ENCODE peak calls at places on chromosomes 11 and 22, in eight cellular contexts. One of them, this sample, is unnamed.

GRCh38 chr11:47916361-47916841 is 64.0 kb upstream of the PTPRJ start:
- DNase-seq in substantia nigra: no peak
- DNase-seq in putamen: no peak
- DNase-seq in T-helper 1 cell: no peak
- DNase-seq in Calu3: no peak
- DNase-seq in activated CD4-positive, CD25-positive, alpha-beta regulatory T cell treated with anti-CD3 and anti-CD28 coated beads, Interleukin-2, amount 50 U/mL, for 16 hours: no peak
- DNase-seq in nephron progenitor cell: no peak
- DNase-seq in stomach: peak; percentile 72
- DNase-seq in this sample: no peak

GRCh38 chr11:43555811-43556210 is 124.7 kb upstream of the HSD17B12 start:
- DNase-seq in substantia nigra: no peak
- DNase-seq in putamen: peak; percentile 78
- DNase-seq in T-helper 1 cell: no peak
- DNase-seq in Calu3: no peak
- DNase-seq in activated CD4-positive, CD25-positive, alpha-beta regulatory T cell treated with anti-CD3 and anti-CD28 coated beads, Interleukin-2, amount 50 U/mL, for 16 hours: no peak
- DNase-seq in nephron progenitor cell: no peak
- DNase-seq in stomach: no peak
- DNase-seq in this sample: peak; percentile 78

GRCh38 chr11:802693-803466 is 2.2 kb downstream of the PIDD1 start:
- DNase-seq in substantia nigra: no peak
- DNase-seq in putamen: no peak
- DNase-seq in T-helper 1 cell: no peak
- DNase-seq in Calu3: no peak
- DNase-seq in activated CD4-positive, CD25-positive, alpha-beta regulatory T cell treated with anti-CD3 and anti-CD28 coated beads, Interleukin-2, amount 50 U/mL, for 16 hours: no peak
- DNase-seq in nephron progenitor cell: no peak
- DNase-seq in stomach: no peak
- DNase-seq in this sample: no peak

GRCh38 chr22:37690901-37691504 is 4.9 kb downstream of the NOL12 start:
- DNase-seq in substantia nigra: no peak
- DNase-seq in putamen: no peak
- DNase-seq in T-helper 1 cell: no peak
- DNase-seq in Calu3: no peak
- DNase-seq in activated CD4-positive, CD25-positive, alpha-beta regulatory T cell treated with anti-CD3 and anti-CD28 coated beads, Interleukin-2, amount 50 U/mL, for 16 hours: no peak
- DNase-seq in nephron progenitor cell: no peak
- DNase-seq in stomach: no peak
- DNase-seq in this sample: no peak

GRCh38 chr11:15704064-15704463 is 589.3 kb downstream of the INSC start:
- DNase-seq in substantia nigra: no peak
- DNase-seq in putamen: no peak
- DNase-seq in T-helper 1 cell: no peak
- DNase-seq in Calu3: no peak
- DNase-seq in activated CD4-positive, CD25-positive, alpha-beta regulatory T cell treated with anti-CD3 and anti-CD28 coated beads, Interleukin-2, amount 50 U/mL, for 16 hours: no peak
- DNase-seq in nephron progenitor cell: no peak
- DNase-seq in stomach: peak; percentile 26
- DNase-seq in this sample: no peak

GRCh38 chr11:22728600-22729394 is 62.4 kb downstream of the GAS2 start:
- DNase-seq in substantia nigra: no peak
- DNase-seq in putamen: no peak
- DNase-seq in T-helper 1 cell: no peak
- DNase-seq in Calu3: no peak
- DNase-seq in activated CD4-positive, CD25-positive, alpha-beta regulatory T cell treated with anti-CD3 and anti-CD28 coated beads, Interleukin-2, amount 50 U/mL, for 16 hours: no peak
- DNase-seq in nephron progenitor cell: no peak
- DNase-seq in stomach: no peak
- DNase-seq in this sample: peak; percentile 2

GRCh38 chr22:11253000-11253511 is 4274.9 kb upstream of the OR11H1 start:
- DNase-seq in substantia nigra: no peak
- DNase-seq in putamen: no peak
- DNase-seq in T-helper 1 cell: no peak
- DNase-seq in Calu3: no peak
- DNase-seq in activated CD4-positive, CD25-positive, alpha-beta regulatory T cell treated with anti-CD3 and anti-CD28 coated beads, Interleukin-2, amount 50 U/mL, for 16 hours: no peak
- DNase-seq in nephron progenitor cell: no peak
- DNase-seq in stomach: no peak
- DNase-seq in this sample: peak; percentile 0

GRCh38 chr22:23897320-23897719 is 3.1 kb downstream of the MIF start:
- DNase-seq in substantia nigra: no peak
- DNase-seq in putamen: no peak
- DNase-seq in T-helper 1 cell: no peak
- DNase-seq in Calu3: no peak
- DNase-seq in activated CD4-positive, CD25-positive, alpha-beta regulatory T cell treated with anti-CD3 and anti-CD28 coated beads, Interleukin-2, amount 50 U/mL, for 16 hours: no peak
- DNase-seq in nephron progenitor cell: no peak
- DNase-seq in stomach: no peak
- DNase-seq in this sample: no peak

GRCh38 chr11:107385361-107385982 is 72.2 kb downstream of the CWF19L2 start:
- DNase-seq in substantia nigra: no peak
- DNase-seq in putamen: no peak
- DNase-seq in T-helper 1 cell: no peak
- DNase-seq in Calu3: peak; percentile 67
- DNase-seq in activated CD4-positive, CD25-positive, alpha-beta regulatory T cell treated with anti-CD3 and anti-CD28 coated beads, Interleukin-2, amount 50 U/mL, for 16 hours: no peak
- DNase-seq in nephron progenitor cell: no peak
- DNase-seq in stomach: no peak
- DNase-seq in this sample: no peak

GRCh38 chr11:34514597-34514996 is 1.0 kb upstream of the ELF5 start:
- DNase-seq in substantia nigra: no peak
- DNase-seq in putamen: no peak
- DNase-seq in T-helper 1 cell: no peak
- DNase-seq in Calu3: no peak
- DNase-seq in activated CD4-positive, CD25-positive, alpha-beta regulatory T cell treated with anti-CD3 and anti-CD28 coated beads, Interleukin-2, amount 50 U/mL, for 16 hours: no peak
- DNase-seq in nephron progenitor cell: no peak
- DNase-seq in stomach: no peak
- DNase-seq in this sample: no peak

GRCh38 chr22:41532908-41533825 is 11.1 kb downstream of the POLR3H start:
- DNase-seq in substantia nigra: no peak
- DNase-seq in putamen: no peak
- DNase-seq in T-helper 1 cell: peak; percentile 64
- DNase-seq in Calu3: peak; percentile 79
- DNase-seq in activated CD4-positive, CD25-positive, alpha-beta regulatory T cell treated with anti-CD3 and anti-CD28 coated beads, Interleukin-2, amount 50 U/mL, for 16 hours: peak; percentile 43
- DNase-seq in nephron progenitor cell: peak; percentile 87
- DNase-seq in stomach: peak; percentile 82
- DNase-seq in this sample: peak; percentile 79

GRCh38 chr22:26143801-26144325 is 25.4 kb upstream of the SEZ6L start:
- DNase-seq in substantia nigra: no peak
- DNase-seq in putamen: no peak
- DNase-seq in T-helper 1 cell: no peak
- DNase-seq in Calu3: no peak
- DNase-seq in activated CD4-positive, CD25-positive, alpha-beta regulatory T cell treated with anti-CD3 and anti-CD28 coated beads, Interleukin-2, amount 50 U/mL, for 16 hours: no peak
- DNase-seq in nephron progenitor cell: no peak
- DNase-seq in stomach: no peak
- DNase-seq in this sample: no peak

GRCh38 chr11:61295596-61295926 is 445 bp upstream of the VWCE start:
- DNase-seq in substantia nigra: no peak
- DNase-seq in putamen: no peak
- DNase-seq in T-helper 1 cell: no peak
- DNase-seq in Calu3: no peak
- DNase-seq in activated CD4-positive, CD25-positive, alpha-beta regulatory T cell treated with anti-CD3 and anti-CD28 coated beads, Interleukin-2, amount 50 U/mL, for 16 hours: no peak
- DNase-seq in nephron progenitor cell: no peak
- DNase-seq in stomach: peak; percentile 34
- DNase-seq in this sample: no peak

GRCh38 chr22:36874731-36875130 is 13.9 kb downstream of the NCF4 start:
- DNase-seq in substantia nigra: no peak
- DNase-seq in putamen: no peak
- DNase-seq in T-helper 1 cell: no peak
- DNase-seq in Calu3: no peak
- DNase-seq in activated CD4-positive, CD25-positive, alpha-beta regulatory T cell treated with anti-CD3 and anti-CD28 coated beads, Interleukin-2, amount 50 U/mL, for 16 hours: no peak
- DNase-seq in nephron progenitor cell: no peak
- DNase-seq in stomach: no peak
- DNase-seq in this sample: no peak

GRCh38 chr22:41482319-41482935 is 13.5 kb downstream of the ACO2 start:
- DNase-seq in substantia nigra: no peak
- DNase-seq in putamen: no peak
- DNase-seq in T-helper 1 cell: no peak
- DNase-seq in Calu3: no peak
- DNase-seq in activated CD4-positive, CD25-positive, alpha-beta regulatory T cell treated with anti-CD3 and anti-CD28 coated beads, Interleukin-2, amount 50 U/mL, for 16 hours: no peak
- DNase-seq in nephron progenitor cell: no peak
- DNase-seq in stomach: no peak
- DNase-seq in this sample: no peak

GRCh38 chr22:23376256-23376655 is 195.9 kb downstream of the BCR start:
- DNase-seq in substantia nigra: no peak
- DNase-seq in putamen: no peak
- DNase-seq in T-helper 1 cell: no peak
- DNase-seq in Calu3: no peak
- DNase-seq in activated CD4-positive, CD25-positive, alpha-beta regulatory T cell treated with anti-CD3 and anti-CD28 coated beads, Interleukin-2, amount 50 U/mL, for 16 hours: no peak
- DNase-seq in nephron progenitor cell: no peak
- DNase-seq in stomach: no peak
- DNase-seq in this sample: no peak

GRCh38 chr11:134001101-134001500 is 44.3 kb upstream of the IGSF9B start:
- DNase-seq in substantia nigra: no peak
- DNase-seq in putamen: no peak
- DNase-seq in T-helper 1 cell: no peak
- DNase-seq in Calu3: no peak
- DNase-seq in activated CD4-positive, CD25-positive, alpha-beta regulatory T cell treated with anti-CD3 and anti-CD28 coated beads, Interleukin-2, amount 50 U/mL, for 16 hours: no peak
- DNase-seq in nephron progenitor cell: no peak
- DNase-seq in stomach: no peak
- DNase-seq in this sample: no peak

GRCh38 chr11:69558519-69558941 is 77.1 kb downstream of the LINC01488 start:
- DNase-seq in substantia nigra: no peak
- DNase-seq in putamen: no peak
- DNase-seq in T-helper 1 cell: peak; percentile 32
- DNase-seq in Calu3: no peak
- DNase-seq in activated CD4-positive, CD25-positive, alpha-beta regulatory T cell treated with anti-CD3 and anti-CD28 coated beads, Interleukin-2, amount 50 U/mL, for 16 hours: no peak
- DNase-seq in nephron progenitor cell: no peak
- DNase-seq in stomach: no peak
- DNase-seq in this sample: no peak

GRCh38 chr11:76769071-76769560 is 14.0 kb upstream of the TSKU start:
- DNase-seq in substantia nigra: no peak
- DNase-seq in putamen: no peak
- DNase-seq in T-helper 1 cell: no peak
- DNase-seq in Calu3: no peak
- DNase-seq in activated CD4-positive, CD25-positive, alpha-beta regulatory T cell treated with anti-CD3 and anti-CD28 coated beads, Interleukin-2, amount 50 U/mL, for 16 hours: no peak
- DNase-seq in nephron progenitor cell: no peak
- DNase-seq in stomach: no peak
- DNase-seq in this sample: no peak

GRCh38 chr11:128929991-128930390 is 12.7 kb downstream of the TP53AIP1 start:
- DNase-seq in substantia nigra: no peak
- DNase-seq in putamen: no peak
- DNase-seq in T-helper 1 cell: no peak
- DNase-seq in Calu3: no peak
- DNase-seq in activated CD4-positive, CD25-positive, alpha-beta regulatory T cell treated with anti-CD3 and anti-CD28 coated beads, Interleukin-2, amount 50 U/mL, for 16 hours: no peak
- DNase-seq in nephron progenitor cell: peak; percentile 31
- DNase-seq in stomach: no peak
- DNase-seq in this sample: no peak

GRCh38 chr22:39429916-39430575 is 26.8 kb upstream of the MGAT3 start:
- DNase-seq in substantia nigra: no peak
- DNase-seq in putamen: no peak
- DNase-seq in T-helper 1 cell: no peak
- DNase-seq in Calu3: no peak
- DNase-seq in activated CD4-positive, CD25-positive, alpha-beta regulatory T cell treated with anti-CD3 and anti-CD28 coated beads, Interleukin-2, amount 50 U/mL, for 16 hours: no peak
- DNase-seq in nephron progenitor cell: no peak
- DNase-seq in stomach: no peak
- DNase-seq in this sample: no peak

GRCh38 chr11:34940026-34940677 is 23.7 kb downstream of the PDHX start:
- DNase-seq in substantia nigra: no peak
- DNase-seq in putamen: no peak
- DNase-seq in T-helper 1 cell: no peak
- DNase-seq in Calu3: no peak
- DNase-seq in activated CD4-positive, CD25-positive, alpha-beta regulatory T cell treated with anti-CD3 and anti-CD28 coated beads, Interleukin-2, amount 50 U/mL, for 16 hours: no peak
- DNase-seq in nephron progenitor cell: no peak
- DNase-seq in stomach: no peak
- DNase-seq in this sample: no peak

GRCh38 chr22:30390974-30391691 is 3.9 kb upstream of the RNF215 start:
- DNase-seq in substantia nigra: peak; percentile 20
- DNase-seq in putamen: peak; percentile 78
- DNase-seq in T-helper 1 cell: peak; percentile 70
- DNase-seq in Calu3: peak; percentile 66
- DNase-seq in activated CD4-positive, CD25-positive, alpha-beta regulatory T cell treated with anti-CD3 and anti-CD28 coated beads, Interleukin-2, amount 50 U/mL, for 16 hours: peak; percentile 53
- DNase-seq in nephron progenitor cell: no peak
- DNase-seq in stomach: peak; percentile 84
- DNase-seq in this sample: peak; percentile 88

GRCh38 chr11:58006940-58007339 is 16.7 kb upstream of the OR9Q1 start:
- DNase-seq in substantia nigra: no peak
- DNase-seq in putamen: no peak
- DNase-seq in T-helper 1 cell: no peak
- DNase-seq in Calu3: no peak
- DNase-seq in activated CD4-positive, CD25-positive, alpha-beta regulatory T cell treated with anti-CD3 and anti-CD28 coated beads, Interleukin-2, amount 50 U/mL, for 16 hours: no peak
- DNase-seq in nephron progenitor cell: no peak
- DNase-seq in stomach: no peak
- DNase-seq in this sample: no peak

This sample was measured in Ammon's horn.